ENCODE peak calls at places on chromosomes 2 and 18, in ten cellular contexts. One of them, this sample, is unnamed.

GRCh38 chr2:85435986-85436835 is 17.7 kb downstream of the SH2D6 start:
- DNase-seq in left ventricle myocardium inferior: no peak
- DNase-seq in sigmoid colon: no peak
- DNase-seq in WERI-Rb-1: peak
- DNase-seq in lung: no peak
- DNase-seq in CD4-positive, CD25-positive, alpha-beta regulatory T cell: no peak
- DNase-seq in adrenal gland: no peak
- DNase-seq in spleen: no peak
- DNase-seq in uterus: no peak
- DNase-seq in mesenchymal stem cell: no peak
- DNase-seq in this sample: no peak

GRCh38 chr2:160683206-160683605 is 189.6 kb upstream of the RBMS1 start:
- DNase-seq in left ventricle myocardium inferior: no peak
- DNase-seq in sigmoid colon: no peak
- DNase-seq in WERI-Rb-1: no peak
- DNase-seq in lung: no peak
- DNase-seq in CD4-positive, CD25-positive, alpha-beta regulatory T cell: no peak
- DNase-seq in adrenal gland: no peak
- DNase-seq in spleen: no peak
- DNase-seq in uterus: no peak
- DNase-seq in mesenchymal stem cell: no peak
- DNase-seq in this sample: no peak

GRCh38 chr2:54639609-54640008 is 83.9 kb upstream of the EML6 start:
- DNase-seq in left ventricle myocardium inferior: no peak
- DNase-seq in sigmoid colon: no peak
- DNase-seq in WERI-Rb-1: no peak
- DNase-seq in lung: no peak
- DNase-seq in CD4-positive, CD25-positive, alpha-beta regulatory T cell: no peak
- DNase-seq in adrenal gland: no peak
- DNase-seq in spleen: no peak
- DNase-seq in uterus: no peak
- DNase-seq in mesenchymal stem cell: no peak
- DNase-seq in this sample: no peak

GRCh38 chr2:72570401-72570800 is 255.4 kb downstream of the EXOC6B start:
- DNase-seq in left ventricle myocardium inferior: no peak
- DNase-seq in sigmoid colon: no peak
- DNase-seq in WERI-Rb-1: no peak
- DNase-seq in lung: no peak
- DNase-seq in CD4-positive, CD25-positive, alpha-beta regulatory T cell: no peak
- DNase-seq in adrenal gland: no peak
- DNase-seq in spleen: no peak
- DNase-seq in uterus: no peak
- DNase-seq in mesenchymal stem cell: no peak
- DNase-seq in this sample: no peak

GRCh38 chr2:113103958-113104627 is 23.3 kb upstream of the IL1RN start:
- DNase-seq in left ventricle myocardium inferior: no peak
- DNase-seq in sigmoid colon: no peak
- DNase-seq in WERI-Rb-1: no peak
- DNase-seq in lung: no peak
- DNase-seq in CD4-positive, CD25-positive, alpha-beta regulatory T cell: no peak
- DNase-seq in adrenal gland: no peak
- DNase-seq in spleen: no peak
- DNase-seq in uterus: no peak
- DNase-seq in mesenchymal stem cell: no peak
- DNase-seq in this sample: no peak

GRCh38 chr2:74864728-74865722 is 31.1 kb downstream of the HK2 start:
- DNase-seq in left ventricle myocardium inferior: no peak
- DNase-seq in sigmoid colon: no peak
- DNase-seq in WERI-Rb-1: no peak
- DNase-seq in lung: no peak
- DNase-seq in CD4-positive, CD25-positive, alpha-beta regulatory T cell: no peak
- DNase-seq in adrenal gland: no peak
- DNase-seq in spleen: no peak
- DNase-seq in uterus: no peak
- DNase-seq in mesenchymal stem cell: no peak
- DNase-seq in this sample: no peak

GRCh38 chr2:210584834-210585233 is 28.4 kb downstream of the CPS1 start:
- DNase-seq in left ventricle myocardium inferior: no peak
- DNase-seq in sigmoid colon: no peak
- DNase-seq in WERI-Rb-1: no peak
- DNase-seq in lung: no peak
- DNase-seq in CD4-positive, CD25-positive, alpha-beta regulatory T cell: no peak
- DNase-seq in adrenal gland: no peak
- DNase-seq in spleen: no peak
- DNase-seq in uterus: no peak
- DNase-seq in mesenchymal stem cell: peak
- DNase-seq in this sample: no peak

GRCh38 chr2:237306083-237306786 is 107.7 kb downstream of the COL6A3 start:
- DNase-seq in left ventricle myocardium inferior: no peak
- DNase-seq in sigmoid colon: no peak
- DNase-seq in WERI-Rb-1: no peak
- DNase-seq in lung: no peak
- DNase-seq in CD4-positive, CD25-positive, alpha-beta regulatory T cell: no peak
- DNase-seq in adrenal gland: no peak
- DNase-seq in spleen: no peak
- DNase-seq in uterus: no peak
- DNase-seq in mesenchymal stem cell: peak
- DNase-seq in this sample: no peak

GRCh38 chr2:234249006-234249405 is 198.5 kb downstream of the SPP2 start:
- DNase-seq in left ventricle myocardium inferior: no peak
- DNase-seq in sigmoid colon: no peak
- DNase-seq in WERI-Rb-1: no peak
- DNase-seq in lung: no peak
- DNase-seq in CD4-positive, CD25-positive, alpha-beta regulatory T cell: no peak
- DNase-seq in adrenal gland: no peak
- DNase-seq in spleen: no peak
- DNase-seq in uterus: no peak
- DNase-seq in mesenchymal stem cell: no peak
- DNase-seq in this sample: no peak

GRCh38 chr2:196176142-196176738 is 4.9 kb upstream of the STK17B start:
- DNase-seq in left ventricle myocardium inferior: no peak
- DNase-seq in sigmoid colon: no peak
- DNase-seq in WERI-Rb-1: no peak
- DNase-seq in lung: no peak
- DNase-seq in CD4-positive, CD25-positive, alpha-beta regulatory T cell: peak
- DNase-seq in adrenal gland: no peak
- DNase-seq in spleen: peak
- DNase-seq in uterus: no peak
- DNase-seq in mesenchymal stem cell: no peak
- DNase-seq in this sample: no peak

GRCh38 chr2:25711641-25712369 is 38.4 kb upstream of the DTNB start:
- DNase-seq in left ventricle myocardium inferior: no peak
- DNase-seq in sigmoid colon: no peak
- DNase-seq in WERI-Rb-1: peak
- DNase-seq in lung: no peak
- DNase-seq in CD4-positive, CD25-positive, alpha-beta regulatory T cell: no peak
- DNase-seq in adrenal gland: no peak
- DNase-seq in spleen: peak
- DNase-seq in uterus: no peak
- DNase-seq in mesenchymal stem cell: no peak
- DNase-seq in this sample: no peak

GRCh38 chr2:58010599-58010998 is 36.0 kb upstream of the VRK2 start:
- DNase-seq in left ventricle myocardium inferior: no peak
- DNase-seq in sigmoid colon: no peak
- DNase-seq in WERI-Rb-1: no peak
- DNase-seq in lung: no peak
- DNase-seq in CD4-positive, CD25-positive, alpha-beta regulatory T cell: no peak
- DNase-seq in adrenal gland: no peak
- DNase-seq in spleen: no peak
- DNase-seq in uterus: no peak
- DNase-seq in mesenchymal stem cell: peak
- DNase-seq in this sample: no peak

GRCh38 chr2:234951386-234952269 is at the start of gene SH3BP4:
- DNase-seq in left ventricle myocardium inferior: peak
- DNase-seq in sigmoid colon: peak
- DNase-seq in WERI-Rb-1: peak
- DNase-seq in lung: peak
- DNase-seq in CD4-positive, CD25-positive, alpha-beta regulatory T cell: no peak
- DNase-seq in adrenal gland: peak
- DNase-seq in spleen: peak
- DNase-seq in uterus: peak
- DNase-seq in mesenchymal stem cell: peak
- DNase-seq in this sample: peak

GRCh38 chr2:46632349-46632748 is 153.0 kb downstream of the TMEM247 start:
- DNase-seq in left ventricle myocardium inferior: no peak
- DNase-seq in sigmoid colon: no peak
- DNase-seq in WERI-Rb-1: no peak
- DNase-seq in lung: no peak
- DNase-seq in CD4-positive, CD25-positive, alpha-beta regulatory T cell: peak
- DNase-seq in adrenal gland: no peak
- DNase-seq in spleen: no peak
- DNase-seq in uterus: no peak
- DNase-seq in mesenchymal stem cell: peak
- DNase-seq in this sample: no peak

GRCh38 chr18:61528961-61529360 is 195.7 kb downstream of the CDH20 start:
- DNase-seq in left ventricle myocardium inferior: no peak
- DNase-seq in sigmoid colon: no peak
- DNase-seq in WERI-Rb-1: peak
- DNase-seq in lung: no peak
- DNase-seq in CD4-positive, CD25-positive, alpha-beta regulatory T cell: no peak
- DNase-seq in adrenal gland: no peak
- DNase-seq in spleen: no peak
- DNase-seq in uterus: no peak
- DNase-seq in mesenchymal stem cell: no peak
- DNase-seq in this sample: no peak

GRCh38 chr2:238493880-238494572 is 67.3 kb downstream of the ASB1 start:
- DNase-seq in left ventricle myocardium inferior: no peak
- DNase-seq in sigmoid colon: no peak
- DNase-seq in WERI-Rb-1: no peak
- DNase-seq in lung: no peak
- DNase-seq in CD4-positive, CD25-positive, alpha-beta regulatory T cell: peak
- DNase-seq in adrenal gland: no peak
- DNase-seq in spleen: peak
- DNase-seq in uterus: no peak
- DNase-seq in mesenchymal stem cell: no peak
- DNase-seq in this sample: no peak

GRCh38 chr2:28643324-28643723 is 108.3 kb upstream of the PPP1CB start:
- DNase-seq in left ventricle myocardium inferior: no peak
- DNase-seq in sigmoid colon: peak
- DNase-seq in WERI-Rb-1: no peak
- DNase-seq in lung: no peak
- DNase-seq in CD4-positive, CD25-positive, alpha-beta regulatory T cell: no peak
- DNase-seq in adrenal gland: no peak
- DNase-seq in spleen: no peak
- DNase-seq in uterus: peak
- DNase-seq in mesenchymal stem cell: no peak
- DNase-seq in this sample: no peak

GRCh38 chr2:1795842-1796580 is 51.7 kb upstream of the PXDN start:
- DNase-seq in left ventricle myocardium inferior: no peak
- DNase-seq in sigmoid colon: no peak
- DNase-seq in WERI-Rb-1: peak
- DNase-seq in lung: no peak
- DNase-seq in CD4-positive, CD25-positive, alpha-beta regulatory T cell: no peak
- DNase-seq in adrenal gland: no peak
- DNase-seq in spleen: peak
- DNase-seq in uterus: no peak
- DNase-seq in mesenchymal stem cell: no peak
- DNase-seq in this sample: no peak
- H3K27ac ChIP-seq in left ventricle myocardium inferior: no peak
- H3K27ac ChIP-seq in sigmoid colon: no peak
- H3K27ac ChIP-seq in WERI-Rb-1: no peak
- H3K27ac ChIP-seq in lung: no peak
- H3K27ac ChIP-seq in CD4-positive, CD25-positive, alpha-beta regulatory T cell: no peak
- H3K27ac ChIP-seq in adrenal gland: no peak
- H3K27ac ChIP-seq in spleen: no peak
- H3K27ac ChIP-seq in uterus: no peak
- H3K27ac ChIP-seq in mesenchymal stem cell: no peak
- H3K27ac ChIP-seq in this sample: no peak

GRCh38 chr18:48862678-48863270 is 88.0 kb downstream of the SMAD7 start:
- DNase-seq in left ventricle myocardium inferior: no peak
- DNase-seq in sigmoid colon: no peak
- DNase-seq in WERI-Rb-1: no peak
- DNase-seq in lung: no peak
- DNase-seq in CD4-positive, CD25-positive, alpha-beta regulatory T cell: no peak
- DNase-seq in adrenal gland: no peak
- DNase-seq in spleen: peak
- DNase-seq in uterus: no peak
- DNase-seq in mesenchymal stem cell: no peak
- DNase-seq in this sample: no peak
- H3K27ac ChIP-seq in left ventricle myocardium inferior: no peak
- H3K27ac ChIP-seq in sigmoid colon: peak
- H3K27ac ChIP-seq in WERI-Rb-1: no peak
- H3K27ac ChIP-seq in lung: no peak
- H3K27ac ChIP-seq in CD4-positive, CD25-positive, alpha-beta regulatory T cell: no peak
- H3K27ac ChIP-seq in adrenal gland: no peak
- H3K27ac ChIP-seq in spleen: no peak
- H3K27ac ChIP-seq in uterus: no peak
- H3K27ac ChIP-seq in mesenchymal stem cell: no peak
- H3K27ac ChIP-seq in this sample: no peak

GRCh38 chr18:23225518-23225917 is 90.2 kb downstream of the CABLES1 start:
- DNase-seq in left ventricle myocardium inferior: no peak
- DNase-seq in sigmoid colon: peak
- DNase-seq in WERI-Rb-1: no peak
- DNase-seq in lung: no peak
- DNase-seq in CD4-positive, CD25-positive, alpha-beta regulatory T cell: no peak
- DNase-seq in adrenal gland: peak
- DNase-seq in spleen: no peak
- DNase-seq in uterus: peak
- DNase-seq in mesenchymal stem cell: peak
- DNase-seq in this sample: no peak
- H3K27ac ChIP-seq in left ventricle myocardium inferior: peak
- H3K27ac ChIP-seq in sigmoid colon: peak
- H3K27ac ChIP-seq in WERI-Rb-1: no peak
- H3K27ac ChIP-seq in lung: no peak
- H3K27ac ChIP-seq in CD4-positive, CD25-positive, alpha-beta regulatory T cell: no peak
- H3K27ac ChIP-seq in adrenal gland: no peak
- H3K27ac ChIP-seq in spleen: peak
- H3K27ac ChIP-seq in uterus: peak
- H3K27ac ChIP-seq in mesenchymal stem cell: peak
- H3K27ac ChIP-seq in this sample: no peak

GRCh38 chr18:55586841-55587240 is 1.2 kb downstream of the TCF4 start:
- DNase-seq in left ventricle myocardium inferior: no peak
- DNase-seq in sigmoid colon: no peak
- DNase-seq in WERI-Rb-1: no peak
- DNase-seq in lung: no peak
- DNase-seq in CD4-positive, CD25-positive, alpha-beta regulatory T cell: no peak
- DNase-seq in adrenal gland: no peak
- DNase-seq in spleen: no peak
- DNase-seq in uterus: no peak
- DNase-seq in mesenchymal stem cell: peak
- DNase-seq in this sample: no peak

GRCh38 chr18:55587341-55588000 is 521 bp downstream of the TCF4 start:
- DNase-seq in left ventricle myocardium inferior: peak
- DNase-seq in sigmoid colon: no peak
- DNase-seq in WERI-Rb-1: peak
- DNase-seq in lung: no peak
- DNase-seq in CD4-positive, CD25-positive, alpha-beta regulatory T cell: peak
- DNase-seq in adrenal gland: peak
- DNase-seq in spleen: no peak
- DNase-seq in uterus: peak
- DNase-seq in mesenchymal stem cell: peak
- DNase-seq in this sample: peak

GRCh38 chr18:55582325-55582724 is 5.7 kb downstream of the TCF4 start:
- DNase-seq in left ventricle myocardium inferior: no peak
- DNase-seq in sigmoid colon: no peak
- DNase-seq in WERI-Rb-1: no peak
- DNase-seq in lung: no peak
- DNase-seq in CD4-positive, CD25-positive, alpha-beta regulatory T cell: no peak
- DNase-seq in adrenal gland: no peak
- DNase-seq in spleen: no peak
- DNase-seq in uterus: no peak
- DNase-seq in mesenchymal stem cell: no peak
- DNase-seq in this sample: no peak

GRCh38 chr18:55585586-55586521 is 2.1 kb downstream of the TCF4 start:
- DNase-seq in left ventricle myocardium inferior: no peak
- DNase-seq in sigmoid colon: no peak
- DNase-seq in WERI-Rb-1: no peak
- DNase-seq in lung: no peak
- DNase-seq in CD4-positive, CD25-positive, alpha-beta regulatory T cell: no peak
- DNase-seq in adrenal gland: no peak
- DNase-seq in spleen: no peak
- DNase-seq in uterus: no peak
- DNase-seq in mesenchymal stem cell: peak
- DNase-seq in this sample: peak

GRCh38 chr18:55585050-55585449 is 2.9 kb downstream of the TCF4 start:
- DNase-seq in left ventricle myocardium inferior: no peak
- DNase-seq in sigmoid colon: no peak
- DNase-seq in WERI-Rb-1: no peak
- DNase-seq in lung: no peak
- DNase-seq in CD4-positive, CD25-positive, alpha-beta regulatory T cell: no peak
- DNase-seq in adrenal gland: no peak
- DNase-seq in spleen: no peak
- DNase-seq in uterus: no peak
- DNase-seq in mesenchymal stem cell: no peak
- DNase-seq in this sample: no peak
- H3K27ac ChIP-seq in left ventricle myocardium inferior: peak
- H3K27ac ChIP-seq in sigmoid colon: peak
- H3K27ac ChIP-seq in WERI-Rb-1: no peak
- H3K27ac ChIP-seq in lung: peak
- H3K27ac ChIP-seq in CD4-positive, CD25-positive, alpha-beta regulatory T cell: no peak
- H3K27ac ChIP-seq in adrenal gland: no peak
- H3K27ac ChIP-seq in spleen: no peak
- H3K27ac ChIP-seq in uterus: peak
- H3K27ac ChIP-seq in mesenchymal stem cell: no peak
- H3K27ac ChIP-seq in this sample: peak

This sample was measured in heart left ventricle.